ENCODE peak calls at places on chromosomes 11 and 22, in four cellular contexts. One of them, this sample, is unnamed.
A peak's percentile ranks its signal among the peaks of the same experiment; 100 is the strongest.

GRCh38 chr11:130282111-130282510 is 32.6 kb downstream of the ZBTB44 start:
- DNase-seq in K562: no peak
- DNase-seq in SK-N-SH: no peak
- DNase-seq in GM12878: no peak
- DNase-seq in this sample: no peak

GRCh38 chr22:38735465-38736256 is 20.1 kb downstream of the SUN2 start:
- DNase-seq in K562: no peak
- DNase-seq in GM12878: no peak
- DNase-seq in SK-N-SH: no peak
- DNase-seq in this sample: no peak

GRCh38 chr11:114960117-114960516 is 281.8 kb downstream of the NXPE2 start:
- DNase-seq in K562: no peak
- DNase-seq in SK-N-SH: no peak
- DNase-seq in GM12878: no peak
- DNase-seq in this sample: no peak

GRCh38 chr22:39732625-39733024 is 160.9 kb downstream of the ENTHD1 start:
- DNase-seq in GM12878: no peak
- DNase-seq in SK-N-SH: no peak
- DNase-seq in K562: no peak
- DNase-seq in this sample: no peak

GRCh38 chr11:44162662-44163061 is 67.2 kb downstream of the EXT2 start:
- DNase-seq in SK-N-SH: no peak
- DNase-seq in GM12878: no peak
- DNase-seq in K562: no peak
- DNase-seq in this sample: no peak

GRCh38 chr22:50506611-50507420 is 686 bp downstream of the LMF2 start:
- DNase-seq in K562: peak; percentile 21
- DNase-seq in SK-N-SH: no peak
- DNase-seq in GM12878: no peak
- DNase-seq in this sample: no peak

GRCh38 chr11:83070044-83070877 is 1.4 kb downstream of the RAB30 start:
- DNase-seq in K562: peak; percentile 23
- DNase-seq in SK-N-SH: no peak
- DNase-seq in GM12878: no peak
- DNase-seq in this sample: peak; percentile 28

GRCh38 chr11:1873048-1873812 is 18.5 kb downstream of the PRR33 start:
- DNase-seq in K562: no peak
- DNase-seq in GM12878: no peak
- DNase-seq in SK-N-SH: peak; percentile 47
- DNase-seq in this sample: no peak

GRCh38 chr11:1498262-1498661 is 11.7 kb upstream of the MOB2 start:
- DNase-seq in K562: no peak
- DNase-seq in GM12878: no peak
- DNase-seq in SK-N-SH: no peak
- DNase-seq in this sample: no peak

GRCh38 chr22:28254396-28254795 is 335.3 kb upstream of the PITPNB start:
- DNase-seq in GM12878: no peak
- DNase-seq in SK-N-SH: no peak
- DNase-seq in K562: no peak
- DNase-seq in this sample: no peak

GRCh38 chr11:33987975-33988580 is 63.5 kb upstream of the CAPRIN1 start:
- DNase-seq in K562: peak; percentile 69
- DNase-seq in SK-N-SH: peak; percentile 85
- DNase-seq in GM12878: no peak
- DNase-seq in this sample: peak; percentile 82

GRCh38 chr22:29254283-29254653 is 13.5 kb downstream of the RHBDD3 start:
- DNase-seq in SK-N-SH: peak; percentile 15
- DNase-seq in K562: no peak
- DNase-seq in GM12878: no peak
- DNase-seq in this sample: no peak

GRCh38 chr11:32137263-32137662 is 46.4 kb downstream of the RCN1 start:
- DNase-seq in GM12878: no peak
- DNase-seq in K562: no peak
- DNase-seq in SK-N-SH: no peak
- DNase-seq in this sample: no peak

GRCh38 chr11:16859651-16860050 is 121.2 kb downstream of the C11orf58 start:
- DNase-seq in K562: no peak
- DNase-seq in GM12878: no peak
- DNase-seq in SK-N-SH: no peak
- DNase-seq in this sample: no peak

GRCh38 chr11:69380451-69380901 is 86.5 kb downstream of the MYEOV start:
- DNase-seq in SK-N-SH: peak; percentile 80
- DNase-seq in GM12878: no peak
- DNase-seq in K562: no peak
- DNase-seq in this sample: no peak

GRCh38 chr11:5937868-5938602 is 4.0 kb upstream of the OR56A3 start:
- DNase-seq in K562: no peak
- DNase-seq in GM12878: no peak
- DNase-seq in SK-N-SH: no peak
- DNase-seq in this sample: no peak

GRCh38 chr22:31098633-31099110 is 8.7 kb downstream of the SELENOM start:
- DNase-seq in GM12878: no peak
- DNase-seq in K562: peak; percentile 88
- DNase-seq in SK-N-SH: peak; percentile 58
- DNase-seq in this sample: peak; percentile 80

GRCh38 chr22:19868333-19868732 is 13.7 kb upstream of the GNB1L start:
- DNase-seq in K562: no peak
- DNase-seq in GM12878: no peak
- DNase-seq in SK-N-SH: no peak
- DNase-seq in this sample: peak; percentile 9

GRCh38 chr11:47314992-47315391 is 37.5 kb downstream of the MYBPC3 start:
- DNase-seq in K562: no peak
- DNase-seq in SK-N-SH: peak; percentile 18
- DNase-seq in GM12878: no peak
- DNase-seq in this sample: no peak

GRCh38 chr11:114921697-114922096 is 243.4 kb downstream of the NXPE2 start:
- DNase-seq in SK-N-SH: no peak
- DNase-seq in K562: no peak
- DNase-seq in GM12878: no peak
- DNase-seq in this sample: no peak

GRCh38 chr11:44950625-44951472 is at the start of gene TP53I11:
- DNase-seq in K562: peak; percentile 93
- DNase-seq in SK-N-SH: peak; percentile 94
- DNase-seq in GM12878: no peak
- DNase-seq in this sample: peak; percentile 43

GRCh38 chr11:6568191-6568918 is 35.1 kb downstream of the RRP8 start:
- DNase-seq in K562: peak; percentile 86
- DNase-seq in SK-N-SH: no peak
- DNase-seq in GM12878: no peak
- DNase-seq in this sample: peak; percentile 61

GRCh38 chr11:27697679-27698275 is 2.5 kb downstream of the BDNF start:
- DNase-seq in GM12878: no peak
- DNase-seq in SK-N-SH: no peak
- DNase-seq in K562: no peak
- DNase-seq in this sample: no peak

GRCh38 chr11:27699242-27699925 is 871 bp downstream of the BDNF start:
- DNase-seq in GM12878: no peak
- DNase-seq in K562: no peak
- DNase-seq in SK-N-SH: peak; percentile 47
- DNase-seq in this sample: peak; percentile 33

GRCh38 chr11:27699926-27700350 is 317 bp downstream of the BDNF start:
- DNase-seq in GM12878: no peak
- DNase-seq in SK-N-SH: no peak
- DNase-seq in K562: no peak
- DNase-seq in this sample: no peak

GRCh38 chr11:27700351-27701261 is at the start of gene BDNF:
- DNase-seq in GM12878: no peak
- DNase-seq in K562: no peak
- DNase-seq in SK-N-SH: peak; percentile 68
- DNase-seq in this sample: peak; percentile 45

DNA sequence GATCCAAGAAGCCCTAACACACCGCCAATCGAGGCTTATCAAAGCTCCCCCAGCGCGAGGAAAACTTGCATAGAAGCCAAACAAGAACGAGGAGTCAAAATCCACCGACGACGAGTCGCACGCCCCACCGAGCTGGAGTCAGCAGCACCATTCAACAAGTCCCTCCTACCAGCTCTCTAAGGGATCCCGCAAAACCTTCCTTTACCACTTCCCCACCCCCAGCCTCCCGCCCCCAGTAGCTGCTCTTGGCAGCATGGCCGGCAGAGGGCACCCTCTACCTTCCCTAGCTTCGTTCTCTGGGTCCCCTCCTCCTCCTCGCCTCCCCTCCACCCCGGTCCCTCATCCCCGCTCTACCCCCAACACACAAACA is 1.4 kb downstream of the BDNF start:
- DNase-seq in GM12878: peak; percentile 23
- DNase-seq in SK-N-SH: peak; percentile 90
- DNase-seq in K562: peak; percentile 83
- DNase-seq in this sample: peak; percentile 96
- TF ChIP-seq USF1 in GM12878: no peak
- TF ChIP-seq USF1 in SK-N-SH: no peak
- TF ChIP-seq USF1 in K562: no peak
- TF ChIP-seq USF1 in this sample: no peak

GRCh38 chr11:77191823-77192495 is 63.9 kb downstream of the MYO7A start:
- DNase-seq in SK-N-SH: peak; percentile 62
- DNase-seq in GM12878: no peak
- DNase-seq in K562: peak; percentile 88
- DNase-seq in this sample: peak; percentile 94
- TF ChIP-seq USF1 in SK-N-SH: no peak
- TF ChIP-seq USF1 in GM12878: no peak
- TF ChIP-seq USF1 in K562: no peak
- TF ChIP-seq USF1 in this sample: peak; percentile 13

GRCh38 chr11:106470230-106470629 is 392.8 kb downstream of the AASDHPPT start:
- DNase-seq in K562: no peak
- DNase-seq in SK-N-SH: no peak
- DNase-seq in GM12878: no peak
- DNase-seq in this sample: no peak

GRCh38 chr11:106468531-106468930 is 391.1 kb downstream of the AASDHPPT start:
- DNase-seq in GM12878: no peak
- DNase-seq in K562: no peak
- DNase-seq in SK-N-SH: no peak
- DNase-seq in this sample: no peak

GRCh38 chr11:106473089-106473722 is 395.7 kb downstream of the AASDHPPT start:
- DNase-seq in SK-N-SH: no peak
- DNase-seq in K562: no peak
- DNase-seq in GM12878: no peak
- DNase-seq in this sample: no peak

GRCh38 chr11:106474274-106474673 is 396.8 kb downstream of the AASDHPPT start:
- DNase-seq in SK-N-SH: no peak
- DNase-seq in K562: no peak
- DNase-seq in GM12878: no peak
- DNase-seq in this sample: no peak

GRCh38 chr11:106471273-106471672 is 393.8 kb downstream of the AASDHPPT start:
- DNase-seq in SK-N-SH: no peak
- DNase-seq in K562: no peak
- DNase-seq in GM12878: no peak
- DNase-seq in this sample: no peak
- TF ChIP-seq USF1 in SK-N-SH: no peak
- TF ChIP-seq USF1 in K562: no peak
- TF ChIP-seq USF1 in GM12878: no peak
- TF ChIP-seq USF1 in this sample: no peak

GRCh38 chr11:12731841-12732336 is 57.7 kb downstream of the TEAD1 start:
- DNase-seq in SK-N-SH: no peak
- DNase-seq in GM12878: no peak
- DNase-seq in K562: no peak
- DNase-seq in this sample: no peak
- TF ChIP-seq USF1 in SK-N-SH: no peak
- TF ChIP-seq USF1 in GM12878: no peak
- TF ChIP-seq USF1 in K562: no peak
- TF ChIP-seq USF1 in this sample: no peak

GRCh38 chr11:120546312-120547205 is 35.0 kb downstream of the GRIK4 start:
- DNase-seq in SK-N-SH: no peak
- DNase-seq in GM12878: no peak
- DNase-seq in K562: no peak
- DNase-seq in this sample: peak; percentile 51

GRCh38 chr11:120547871-120548681 is 36.5 kb downstream of the GRIK4 start:
- DNase-seq in GM12878: no peak
- DNase-seq in SK-N-SH: peak; percentile 90
- DNase-seq in K562: no peak
- DNase-seq in this sample: no peak

GRCh38 chr11:120545813-120546212 is 34.3 kb downstream of the GRIK4 start:
- DNase-seq in K562: no peak
- DNase-seq in SK-N-SH: no peak
- DNase-seq in GM12878: no peak
- DNase-seq in this sample: no peak

GRCh38 chr11:120548682-120549209 is 37.2 kb downstream of the GRIK4 start:
- DNase-seq in K562: no peak
- DNase-seq in SK-N-SH: no peak
- DNase-seq in GM12878: no peak
- DNase-seq in this sample: no peak

GRCh38 chr11:120547301-120547700 is 35.8 kb downstream of the GRIK4 start:
- DNase-seq in SK-N-SH: no peak
- DNase-seq in GM12878: no peak
- DNase-seq in K562: no peak
- DNase-seq in this sample: no peak
- TF ChIP-seq USF1 in SK-N-SH: no peak
- TF ChIP-seq USF1 in GM12878: no peak
- TF ChIP-seq USF1 in K562: no peak
- TF ChIP-seq USF1 in this sample: no peak

GRCh38 chr11:134345237-134345550 is 13.4 kb downstream of the GLB1L2 start:
- DNase-seq in GM12878: no peak
- DNase-seq in K562: no peak
- DNase-seq in SK-N-SH: no peak
- DNase-seq in this sample: no peak

GRCh38 chr11:134343646-134344045 is 11.9 kb downstream of the GLB1L2 start:
- DNase-seq in K562: no peak
- DNase-seq in GM12878: no peak
- DNase-seq in SK-N-SH: no peak
- DNase-seq in this sample: no peak

GRCh38 chr11:134346976-134347350 is 15.2 kb downstream of the GLB1L2 start:
- DNase-seq in K562: no peak
- DNase-seq in GM12878: no peak
- DNase-seq in SK-N-SH: no peak
- DNase-seq in this sample: no peak

GRCh38 chr11:134347441-134347840 is 15.7 kb downstream of the GLB1L2 start:
- DNase-seq in SK-N-SH: no peak
- DNase-seq in K562: no peak
- DNase-seq in GM12878: no peak
- DNase-seq in this sample: no peak

GRCh38 chr11:134346101-134346975 is 14.6 kb downstream of the GLB1L2 start:
- DNase-seq in K562: no peak
- DNase-seq in GM12878: no peak
- DNase-seq in SK-N-SH: no peak
- DNase-seq in this sample: no peak
- TF ChIP-seq USF1 in K562: no peak
- TF ChIP-seq USF1 in GM12878: no peak
- TF ChIP-seq USF1 in SK-N-SH: no peak
- TF ChIP-seq USF1 in this sample: no peak